ENCODE peak calls at places on chromosomes 13 and 19, in seven cellular contexts. One of them, this sample, is unnamed.

GRCh38 chr19:47652285-47652684 is 43.4 kb downstream of the BICRA start:
- DNase-seq in bronchial epithelial cell: no peak
- DNase-seq in GM23338: no peak
- DNase-seq in uterus: no peak
- DNase-seq in adrenal gland: no peak
- DNase-seq in heart right ventricle: no peak
- DNase-seq in left ventricle myocardium inferior: no peak
- DNase-seq in this sample: no peak

GRCh38 chr13:41455725-41456419 is 1.5 kb upstream of the RGCC start:
- DNase-seq in bronchial epithelial cell: no peak
- DNase-seq in GM23338: peak; percentile 14
- DNase-seq in uterus: no peak
- DNase-seq in adrenal gland: no peak
- DNase-seq in heart right ventricle: no peak
- DNase-seq in left ventricle myocardium inferior: no peak
- DNase-seq in this sample: no peak

GRCh38 chr19:17113127-17113785 is 37.7 kb downstream of the MYO9B start:
- DNase-seq in bronchial epithelial cell: no peak
- DNase-seq in GM23338: no peak
- DNase-seq in uterus: no peak
- DNase-seq in adrenal gland: no peak
- DNase-seq in heart right ventricle: no peak
- DNase-seq in left ventricle myocardium inferior: no peak
- DNase-seq in this sample: no peak

GRCh38 chr13:80131204-80131603 is 209.7 kb downstream of the SPRY2 start:
- DNase-seq in bronchial epithelial cell: no peak
- DNase-seq in GM23338: peak; percentile 60
- DNase-seq in uterus: peak; percentile 37
- DNase-seq in adrenal gland: peak; percentile 31
- DNase-seq in heart right ventricle: peak; percentile 84
- DNase-seq in left ventricle myocardium inferior: peak; percentile 86
- DNase-seq in this sample: no peak

GRCh38 chr13:30892966-30893365 is 13.1 kb upstream of the MEDAG start:
- DNase-seq in bronchial epithelial cell: no peak
- DNase-seq in GM23338: peak; percentile 87
- DNase-seq in uterus: peak; percentile 71
- DNase-seq in adrenal gland: no peak
- DNase-seq in heart right ventricle: peak; percentile 57
- DNase-seq in left ventricle myocardium inferior: no peak
- DNase-seq in this sample: peak; percentile 23

GRCh38 chr19:6047741-6048231 is 62.5 kb downstream of the RFX2 start:
- DNase-seq in bronchial epithelial cell: peak; percentile 49
- DNase-seq in GM23338: peak; percentile 88
- DNase-seq in uterus: no peak
- DNase-seq in adrenal gland: no peak
- DNase-seq in heart right ventricle: no peak
- DNase-seq in left ventricle myocardium inferior: no peak
- DNase-seq in this sample: peak; percentile 49

GRCh38 chr19:7868326-7868670 is 5.9 kb downstream of the PRR36 start:
- DNase-seq in bronchial epithelial cell: no peak
- DNase-seq in GM23338: peak; percentile 83
- DNase-seq in uterus: no peak
- DNase-seq in adrenal gland: peak; percentile 67
- DNase-seq in heart right ventricle: no peak
- DNase-seq in left ventricle myocardium inferior: no peak
- DNase-seq in this sample: peak; percentile 34

GRCh38 chr19:38228491-38229439 is 4.7 kb upstream of the DPF1 start:
- DNase-seq in bronchial epithelial cell: no peak
- DNase-seq in GM23338: peak; percentile 87
- DNase-seq in uterus: no peak
- DNase-seq in adrenal gland: no peak
- DNase-seq in heart right ventricle: no peak
- DNase-seq in left ventricle myocardium inferior: no peak
- DNase-seq in this sample: no peak

GRCh38 chr13:76735641-76736040 is 150.6 kb downstream of the KCTD12 start:
- DNase-seq in bronchial epithelial cell: no peak
- DNase-seq in GM23338: no peak
- DNase-seq in uterus: no peak
- DNase-seq in adrenal gland: no peak
- DNase-seq in heart right ventricle: no peak
- DNase-seq in left ventricle myocardium inferior: no peak
- DNase-seq in this sample: no peak

GRCh38 chr13:36920612-36921185 is 661 bp upstream of the SMAD9 start:
- DNase-seq in bronchial epithelial cell: no peak
- DNase-seq in GM23338: peak; percentile 38
- DNase-seq in uterus: no peak
- DNase-seq in adrenal gland: no peak
- DNase-seq in heart right ventricle: no peak
- DNase-seq in left ventricle myocardium inferior: no peak
- DNase-seq in this sample: no peak

GRCh38 chr13:107361666-107362065 is 793.7 kb upstream of the ARGLU1 start:
- DNase-seq in bronchial epithelial cell: no peak
- DNase-seq in GM23338: no peak
- DNase-seq in uterus: no peak
- DNase-seq in adrenal gland: no peak
- DNase-seq in heart right ventricle: no peak
- DNase-seq in left ventricle myocardium inferior: no peak
- DNase-seq in this sample: no peak

GRCh38 chr13:80649274-80649673 is 308.3 kb upstream of the SPRY2 start:
- DNase-seq in bronchial epithelial cell: peak; percentile 4
- DNase-seq in GM23338: no peak
- DNase-seq in uterus: no peak
- DNase-seq in adrenal gland: no peak
- DNase-seq in heart right ventricle: no peak
- DNase-seq in left ventricle myocardium inferior: no peak
- DNase-seq in this sample: no peak

DNA sequence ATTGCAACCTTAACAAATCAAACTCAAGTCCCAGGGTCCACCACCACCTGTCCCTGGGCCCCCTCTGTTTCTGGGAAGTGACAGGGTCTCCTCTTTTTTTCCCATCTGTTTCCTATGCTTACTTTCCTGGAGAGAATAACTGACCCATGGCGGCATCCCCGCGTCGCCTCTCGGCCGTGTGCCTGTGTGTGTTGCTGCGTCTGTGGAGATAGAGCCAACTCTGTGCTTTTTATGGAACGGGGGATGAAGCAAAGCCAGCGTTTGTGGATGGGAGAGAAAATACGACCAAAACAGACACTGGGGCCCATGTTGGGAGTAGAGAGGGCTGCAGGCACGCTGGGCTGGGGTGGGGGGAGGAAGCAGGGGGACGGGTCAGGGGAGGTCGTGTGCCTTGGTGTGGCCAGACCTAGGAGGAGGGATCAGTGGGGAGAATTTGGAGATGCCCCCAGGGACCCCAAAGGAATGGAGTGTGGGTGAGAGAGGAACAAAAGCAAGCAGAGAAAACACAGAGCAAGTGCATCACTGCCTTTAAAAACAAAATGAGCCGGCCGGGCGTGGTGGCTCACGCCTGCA is 16.6 kb downstream of the PLK5 start:
- DNase-seq in bronchial epithelial cell: no peak
- DNase-seq in GM23338: peak; percentile 48
- DNase-seq in uterus: peak; percentile 31
- DNase-seq in adrenal gland: no peak
- DNase-seq in heart right ventricle: no peak
- DNase-seq in left ventricle myocardium inferior: no peak
- DNase-seq in this sample: no peak
- H3K4me3 ChIP-seq in bronchial epithelial cell: no peak overlapping the region
- H3K4me3 ChIP-seq in GM23338: peak overlapping the region; percentile 49
- H3K4me3 ChIP-seq in uterus: no peak overlapping the region
- H3K4me3 ChIP-seq in adrenal gland: no peak overlapping the region
- H3K4me3 ChIP-seq in heart right ventricle: no peak overlapping the region
- H3K4me3 ChIP-seq in left ventricle myocardium inferior: peak overlapping the region; percentile 14
- H3K4me3 ChIP-seq in this sample: no peak overlapping the region

DNA sequence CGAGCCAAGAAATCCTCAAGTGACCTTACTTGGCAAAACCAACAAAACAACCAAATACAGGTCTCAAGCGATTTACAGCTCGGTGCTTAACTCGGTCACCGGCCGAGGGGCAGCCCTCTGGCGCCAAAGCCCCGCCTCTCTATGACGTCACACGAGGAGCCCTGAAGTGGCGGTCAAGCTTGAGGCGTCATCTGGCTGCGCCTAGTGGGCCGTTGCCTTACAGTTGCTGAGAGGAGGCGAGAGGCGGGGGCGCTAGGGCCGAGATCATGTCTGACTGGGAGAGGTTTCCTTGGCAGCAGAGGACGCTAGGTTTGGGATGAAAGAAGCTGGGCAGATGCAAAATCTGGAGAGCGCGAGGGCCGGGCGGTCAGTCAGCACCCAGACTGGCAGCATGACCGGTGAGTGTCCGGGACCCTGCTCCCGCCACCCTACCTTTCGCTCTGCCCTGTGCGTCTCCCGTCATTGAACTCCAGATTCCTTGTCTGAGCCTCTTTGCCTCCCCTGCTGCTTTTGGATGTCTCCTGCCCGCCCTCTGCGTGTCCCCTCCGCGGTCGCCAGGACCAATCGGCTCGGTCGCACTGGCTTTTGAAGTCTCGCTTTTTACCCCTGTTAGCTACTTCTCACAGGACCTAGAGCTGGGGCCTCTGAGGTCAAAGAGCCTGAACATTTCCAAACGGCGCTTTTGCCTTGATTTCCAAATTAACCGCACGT is at the start of gene CDADC1:
- DNase-seq in bronchial epithelial cell: peak; percentile 89
- DNase-seq in GM23338: peak; percentile 99
- DNase-seq in uterus: peak; percentile 98
- DNase-seq in adrenal gland: peak; percentile 98
- DNase-seq in heart right ventricle: peak; percentile 98
- DNase-seq in left ventricle myocardium inferior: peak; percentile 98
- DNase-seq in this sample: peak; percentile 96
- TF ChIP-seq CTCF in bronchial epithelial cell: peak; percentile 4
- TF ChIP-seq CTCF in GM23338: no peak
- TF ChIP-seq CTCF in uterus: peak; percentile 31
- TF ChIP-seq CTCF in adrenal gland: no peak
- TF ChIP-seq CTCF in heart right ventricle: no peak
- TF ChIP-seq CTCF in left ventricle myocardium inferior: no peak
- TF ChIP-seq CTCF in this sample: no peak

GRCh38 chr19:19159534-19159933 is 10.5 kb downstream of the MEF2B start:
- DNase-seq in bronchial epithelial cell: no peak
- DNase-seq in GM23338: no peak
- DNase-seq in uterus: no peak
- DNase-seq in adrenal gland: no peak
- DNase-seq in heart right ventricle: no peak
- DNase-seq in left ventricle myocardium inferior: no peak
- DNase-seq in this sample: no peak
- H3K4me3 ChIP-seq in bronchial epithelial cell: no peak overlapping the region
- H3K4me3 ChIP-seq in GM23338: no peak overlapping the region
- H3K4me3 ChIP-seq in uterus: no peak overlapping the region
- H3K4me3 ChIP-seq in adrenal gland: no peak overlapping the region
- H3K4me3 ChIP-seq in heart right ventricle: no peak overlapping the region
- H3K4me3 ChIP-seq in left ventricle myocardium inferior: no peak overlapping the region
- H3K4me3 ChIP-seq in this sample: no peak overlapping the region

GRCh38 chr13:99608345-99608744 is 107.1 kb downstream of the TM9SF2 start:
- DNase-seq in bronchial epithelial cell: no peak
- DNase-seq in GM23338: no peak
- DNase-seq in uterus: no peak
- DNase-seq in adrenal gland: no peak
- DNase-seq in heart right ventricle: no peak
- DNase-seq in left ventricle myocardium inferior: no peak
- DNase-seq in this sample: no peak

GRCh38 chr13:99605417-99606321 is 104.4 kb downstream of the TM9SF2 start:
- DNase-seq in bronchial epithelial cell: peak; percentile 49
- DNase-seq in GM23338: peak; percentile 75
- DNase-seq in uterus: peak; percentile 30
- DNase-seq in adrenal gland: peak; percentile 43
- DNase-seq in heart right ventricle: peak; percentile 43
- DNase-seq in left ventricle myocardium inferior: peak; percentile 38
- DNase-seq in this sample: peak; percentile 45

GRCh38 chr13:99614465-99614885 is 113.2 kb downstream of the TM9SF2 start:
- DNase-seq in bronchial epithelial cell: peak; percentile 89
- DNase-seq in GM23338: peak; percentile 66
- DNase-seq in uterus: no peak
- DNase-seq in adrenal gland: no peak
- DNase-seq in heart right ventricle: no peak
- DNase-seq in left ventricle myocardium inferior: no peak
- DNase-seq in this sample: peak; percentile 91

GRCh38 chr13:99606322-99607089 is 105.2 kb downstream of the TM9SF2 start:
- DNase-seq in bronchial epithelial cell: peak; percentile 47
- DNase-seq in GM23338: peak; percentile 87
- DNase-seq in uterus: peak; percentile 88
- DNase-seq in adrenal gland: peak; percentile 92
- DNase-seq in heart right ventricle: peak; percentile 94
- DNase-seq in left ventricle myocardium inferior: peak; percentile 91
- DNase-seq in this sample: peak; percentile 88

GRCh38 chr13:99610702-99611289 is 109.5 kb downstream of the TM9SF2 start:
- DNase-seq in bronchial epithelial cell: no peak
- DNase-seq in GM23338: peak; percentile 22
- DNase-seq in uterus: no peak
- DNase-seq in adrenal gland: no peak
- DNase-seq in heart right ventricle: no peak
- DNase-seq in left ventricle myocardium inferior: no peak
- DNase-seq in this sample: peak; percentile 50
- TF ChIP-seq CTCF in bronchial epithelial cell: peak; percentile 5
- TF ChIP-seq CTCF in GM23338: peak; percentile 50
- TF ChIP-seq CTCF in uterus: no peak
- TF ChIP-seq CTCF in adrenal gland: no peak
- TF ChIP-seq CTCF in heart right ventricle: no peak
- TF ChIP-seq CTCF in left ventricle myocardium inferior: no peak
- TF ChIP-seq CTCF in this sample: no peak

DNA sequence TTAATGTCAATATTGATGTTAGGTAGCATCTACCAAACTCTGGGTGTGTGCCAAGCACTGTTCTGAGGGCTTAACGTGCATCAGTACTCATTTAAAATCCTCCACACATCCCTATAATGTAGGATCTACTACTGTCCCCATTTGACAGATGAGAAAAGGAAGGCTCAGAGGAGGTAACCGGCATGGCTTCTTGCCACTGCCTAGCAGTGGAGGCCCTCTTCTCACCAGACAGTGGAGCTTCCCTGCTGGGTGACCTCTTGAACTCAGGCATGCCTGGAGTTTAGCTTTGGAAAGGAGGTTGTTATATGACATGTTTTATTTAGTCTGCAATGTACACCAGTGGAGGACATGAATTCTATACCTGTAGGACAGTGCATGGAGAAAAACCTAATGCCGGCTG is 2.1 kb downstream of the SPATA13 start:
- DNase-seq in bronchial epithelial cell: no peak
- DNase-seq in GM23338: no peak
- DNase-seq in uterus: no peak
- DNase-seq in adrenal gland: no peak
- DNase-seq in heart right ventricle: no peak
- DNase-seq in left ventricle myocardium inferior: no peak
- DNase-seq in this sample: no peak
- H3K4me3 ChIP-seq in bronchial epithelial cell: no peak overlapping the region
- H3K4me3 ChIP-seq in GM23338: peak overlapping the region; percentile 92
- H3K4me3 ChIP-seq in uterus: no peak overlapping the region
- H3K4me3 ChIP-seq in adrenal gland: no peak overlapping the region
- H3K4me3 ChIP-seq in heart right ventricle: peak overlapping the region; percentile 96
- H3K4me3 ChIP-seq in left ventricle myocardium inferior: peak overlapping the region; percentile 84
- H3K4me3 ChIP-seq in this sample: no peak overlapping the region

This sample was measured in epithelial cell of esophagus.